ENCODE peak calls at places on chromosomes 5 and 9, in nine cellular contexts. M is endothelial cell, O is BE2C, L is Calu3, J is psoas muscle, B is progenitor cell of endocrine pancreas, U is bronchial epithelial cell, G is A549, X is kidney epithelial cell. A is an unnamed sample.

GRCh38 chr9:136222896-136223266 is 18.0 kb upstream of the LHX3 start:
- DNase-seq in O (no peak), M (no peak), U (no peak), X (no peak), J (no peak), L (no peak), G (no peak), B (no peak), A (no peak)

GRCh38 chr9:117414906-117415583 is at the start of gene ASTN2:
- DNase-seq in O (peak; percentile 75), G (no peak), M (peak; percentile 40), B (peak; percentile 31), L (peak; percentile 8), J (peak; percentile 22), X (no peak), U (no peak), A (peak; percentile 10)

GRCh38 chr5:16792278-16793275 is 143.5 kb downstream of the MYO10 start:
- DNase-seq in J (no peak), M (no peak), U (no peak), B (no peak), G (no peak), L (no peak), X (no peak), O (no peak), A (no peak)

GRCh38 chr5:135085133-135085935 is 51.3 kb upstream of the PITX1 start:
- DNase-seq in B (no peak), G (peak; percentile 51), U (peak; percentile 71), J (no peak), M (no peak), O (no peak), X (no peak), L (no peak), A (no peak)

GRCh38 chr5:178116406-178116885 is 3.1 kb downstream of the N4BP3 start:
- DNase-seq in L (no peak), J (no peak), O (no peak), X (no peak), B (no peak), G (no peak), M (no peak), U (no peak), A (peak; percentile 76)

GRCh38 chr5:2223303-2223702 is 340.6 kb upstream of the IRX4 start:
- DNase-seq in O (no peak), M (no peak), U (no peak), J (no peak), X (no peak), L (no peak), G (no peak), B (no peak), A (no peak)

GRCh38 chr5:75601567-75601966 is 9.7 kb upstream of the ANKDD1B start:
- DNase-seq in L (no peak), X (no peak), G (no peak), M (no peak), J (no peak), U (no peak), B (no peak), O (no peak), A (no peak)

GRCh38 chr9:113621309-113621791 is 157.8 kb downstream of the RGS3 start:
- DNase-seq in U (no peak), O (no peak), J (peak; percentile 88), B (no peak), X (peak; percentile 75), L (no peak), M (peak; percentile 54), G (no peak), A (no peak)

GRCh38 chr9:129613520-129614175 is 7.3 kb downstream of the C9orf50 start:
- DNase-seq in O (no peak), B (no peak), X (no peak), J (no peak), M (no peak), G (no peak), L (no peak), U (no peak), A (no peak)

GRCh38 chr9:4238522-4238921 is 61.3 kb downstream of the GLIS3 start:
- DNase-seq in G (no peak), L (no peak), M (no peak), B (no peak), O (no peak), J (no peak), U (peak; percentile 65), X (peak; percentile 69), A (no peak)

GRCh38 chr9:80072406-80072805 is 500.6 kb downstream of the TLE4 start:
- DNase-seq in U (no peak), X (no peak), L (no peak), G (no peak), B (no peak), M (no peak), J (no peak), O (no peak), A (no peak)

GRCh38 chr5:171776747-171777419 is 8.7 kb upstream of the SMIM23 start:
- DNase-seq in L (no peak), O (no peak), U (no peak), G (no peak), J (no peak), M (no peak), B (no peak), X (peak; percentile 12), A (no peak)

GRCh38 chr9:104027295-104027694 is 66.8 kb upstream of the SMC2 start:
- DNase-seq in X (no peak), L (no peak), M (no peak), O (no peak), B (no peak), U (no peak), G (no peak), J (no peak), A (no peak)

GRCh38 chr5:107425541-107426031 is 245.2 kb downstream of the EFNA5 start:
- DNase-seq in L (peak; percentile 55), G (peak; percentile 78), U (peak; percentile 89), X (peak; percentile 81), O (no peak), J (no peak), M (no peak), B (no peak), A (no peak)

GRCh38 chr5:109304323-109304722 is 105.5 kb downstream of the PJA2 start:
- DNase-seq in G (no peak), U (no peak), X (no peak), J (no peak), L (no peak), M (no peak), B (no peak), O (no peak), A (no peak)

GRCh38 chr5:76845890-76846289 is 3.9 kb upstream of the S100Z start:
- DNase-seq in L (no peak), O (no peak), X (no peak), M (no peak), J (no peak), B (no peak), U (no peak), G (no peak), A (no peak)

DNA sequence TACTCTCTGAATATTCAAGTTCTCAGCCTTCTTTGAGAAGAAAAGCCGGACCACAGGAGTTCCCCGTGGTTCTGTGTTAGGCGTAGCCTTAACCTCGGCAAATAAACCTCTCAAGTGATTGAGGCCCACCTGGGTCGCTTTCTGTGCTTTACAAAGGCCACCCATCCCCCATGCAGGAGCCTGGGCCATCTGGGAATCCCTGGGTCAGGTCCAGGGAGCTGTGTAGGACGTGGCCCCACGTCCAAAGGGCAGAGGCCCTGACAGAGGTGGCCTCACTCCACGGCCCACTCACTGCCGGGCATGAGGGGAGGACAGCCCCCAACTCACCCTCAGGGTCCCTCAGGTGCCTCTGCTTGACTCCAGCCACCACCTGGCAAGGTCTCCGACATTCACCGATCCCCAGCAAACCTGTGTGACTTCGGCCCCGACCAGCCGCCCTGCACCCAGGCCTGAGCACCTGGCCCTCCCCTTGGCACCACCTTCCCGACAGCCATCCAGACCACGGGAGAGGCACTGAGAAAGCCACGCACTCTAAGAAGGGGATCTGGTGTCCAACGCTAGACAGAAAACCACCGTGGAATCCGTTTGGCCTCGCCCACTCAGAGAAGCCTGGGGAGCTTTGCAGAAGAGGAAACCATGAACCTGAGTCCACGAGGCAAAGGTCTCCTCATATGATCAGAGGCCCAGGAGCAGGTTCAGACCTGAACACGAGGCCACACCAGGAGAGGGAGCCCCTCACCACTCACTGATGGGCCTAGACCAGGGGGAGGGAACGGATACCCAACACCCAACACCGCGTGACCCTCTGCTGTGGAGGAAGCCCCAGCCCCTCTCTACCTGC is 4.5 kb downstream of the SLC12A7 start:
- DNase-seq in X (no peak), G (no peak), M (no peak), L (no peak), O (no peak), B (no peak), J (no peak), U (no peak), A (no peak)
- TF ChIP-seq CTCF in X (no peak), G (no peak), M (no peak), L (no peak), O (no peak), B (no peak), J (no peak), U (no peak), A (no peak)

GRCh38 chr9:911003-911402 is 65.5 kb upstream of the DMRT3 start:
- DNase-seq in O (no peak), X (no peak), J (no peak), G (peak; percentile 20), L (no peak), U (no peak), M (no peak), B (no peak), A (no peak)
- TF ChIP-seq CTCF in O (peak; percentile 11), X (no peak), J (no peak), G (no peak), L (no peak), U (no peak), M (no peak), B (no peak), A (no peak)

DNA sequence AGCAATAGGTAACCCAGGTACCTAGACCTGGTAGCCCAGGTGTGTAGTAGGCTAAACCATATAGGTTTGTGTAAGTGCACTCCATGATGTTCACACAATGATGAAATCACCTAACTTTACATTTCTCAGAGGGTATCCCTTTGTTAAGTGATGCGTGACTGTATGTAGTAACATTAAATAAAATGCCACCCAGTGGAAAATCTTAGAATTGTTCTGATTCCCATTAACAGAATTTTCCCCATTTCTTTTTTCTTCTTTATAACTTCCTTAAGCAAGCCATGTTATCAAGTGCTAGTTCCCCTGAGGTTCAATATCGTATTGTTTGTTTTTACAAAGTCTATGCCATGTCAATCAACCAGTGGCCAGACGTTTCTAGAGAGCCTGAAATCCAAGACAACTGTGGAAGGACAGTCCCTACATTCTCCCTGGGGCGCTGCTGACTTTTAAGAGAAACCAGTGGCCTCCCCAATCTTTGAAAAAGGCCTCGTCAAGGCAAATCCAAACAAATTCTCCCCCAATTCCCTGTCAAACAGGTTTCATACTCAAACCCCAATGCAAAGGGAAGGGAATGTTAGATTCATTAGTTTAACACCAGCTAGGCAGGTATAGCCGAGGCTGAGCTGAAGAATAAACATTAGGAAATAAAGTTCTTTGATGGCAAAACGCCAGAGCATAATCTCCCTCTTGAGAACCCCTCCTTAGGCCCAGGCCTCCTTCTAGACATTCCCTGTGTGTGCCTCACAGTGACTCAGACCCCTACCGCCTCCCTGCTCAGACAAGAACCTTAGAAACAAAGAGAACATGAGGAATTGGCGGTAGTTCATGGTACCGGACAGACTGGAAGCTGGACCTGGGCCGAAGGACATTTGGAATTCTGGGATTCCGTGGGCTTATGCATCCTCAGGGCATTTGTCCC is 198.7 kb downstream of the GNA14 start:
- DNase-seq in J (no peak), M (no peak), G (no peak), B (no peak), U (peak; percentile 97), L (peak; percentile 35), O (no peak), X (no peak), A (no peak)
- TF ChIP-seq CTCF in J (no peak), M (no peak), G (peak; percentile 10), B (no peak), U (no peak), L (no peak), O (no peak), X (no peak), A (no peak)

GRCh38 chr5:139684881-139685749 is 37.0 kb downstream of the CXXC5 start:
- DNase-seq in U (no peak), O (no peak), G (no peak), X (no peak), M (no peak), L (no peak), B (no peak), J (peak; percentile 71), A (no peak)
- TF ChIP-seq CTCF in U (no peak), O (peak; percentile 35), G (no peak), X (peak; percentile 36), M (peak; percentile 20), L (no peak), B (peak; percentile 35), J (peak; percentile 35), A (no peak)